ENCODE peak calls at places on chromosomes 16 and 17, in five cellular contexts. One of them, this sample, is unnamed.

GRCh38 chr16:74842413-74842812 is 67.8 kb upstream of the FA2H start:
- DNase-seq in HCT116: no peak
- DNase-seq in GM23338: no peak
- DNase-seq in PC-9: no peak
- DNase-seq in SK-N-SH: peak; percentile 19
- DNase-seq in this sample: no peak

GRCh38 chr16:50182441-50182840 is 29.3 kb downstream of the TENT4B start:
- DNase-seq in PC-9: no peak
- DNase-seq in SK-N-SH: no peak
- DNase-seq in HCT116: no peak
- DNase-seq in GM23338: no peak
- DNase-seq in this sample: no peak

GRCh38 chr16:77896357-77896972 is 108.1 kb downstream of the VAT1L start:
- DNase-seq in GM23338: no peak
- DNase-seq in HCT116: no peak
- DNase-seq in PC-9: no peak
- DNase-seq in SK-N-SH: peak; percentile 62
- DNase-seq in this sample: no peak

GRCh38 chr17:491086-492014 is 138.7 kb upstream of the RPH3AL start:
- DNase-seq in SK-N-SH: peak; percentile 94
- DNase-seq in HCT116: no peak
- DNase-seq in PC-9: peak; percentile 9
- DNase-seq in GM23338: peak; percentile 77
- DNase-seq in this sample: no peak

GRCh38 chr17:37741334-37742113 is 3.3 kb downstream of the HNF1B start:
- DNase-seq in SK-N-SH: no peak
- DNase-seq in GM23338: no peak
- DNase-seq in PC-9: no peak
- DNase-seq in HCT116: no peak
- DNase-seq in this sample: peak; percentile 33

GRCh38 chr17:35023538-35023937 is 40.0 kb downstream of the RFFL start:
- DNase-seq in PC-9: no peak
- DNase-seq in HCT116: no peak
- DNase-seq in GM23338: no peak
- DNase-seq in SK-N-SH: no peak
- DNase-seq in this sample: no peak

GRCh38 chr17:66633322-66633965 is 201.5 kb upstream of the CACNG5 start:
- DNase-seq in GM23338: no peak
- DNase-seq in HCT116: no peak
- DNase-seq in PC-9: no peak
- DNase-seq in SK-N-SH: no peak
- DNase-seq in this sample: no peak

GRCh38 chr17:82397449-82398335 is 20.5 kb upstream of the HEXD start:
- DNase-seq in SK-N-SH: no peak
- DNase-seq in PC-9: no peak
- DNase-seq in GM23338: no peak
- DNase-seq in HCT116: no peak
- DNase-seq in this sample: no peak

GRCh38 chr17:9862949-9863348 is 37.2 kb downstream of the GLP2R start:
- DNase-seq in PC-9: no peak
- DNase-seq in SK-N-SH: no peak
- DNase-seq in GM23338: no peak
- DNase-seq in HCT116: no peak
- DNase-seq in this sample: no peak

GRCh38 chr16:69615528-69615927 is 49.8 kb downstream of the NFAT5 start:
- DNase-seq in HCT116: no peak
- DNase-seq in GM23338: no peak
- DNase-seq in SK-N-SH: no peak
- DNase-seq in PC-9: no peak
- DNase-seq in this sample: no peak

GRCh38 chr16:57167951-57168350 is 17.9 kb downstream of the PSME3IP1 start:
- DNase-seq in HCT116: peak; percentile 36
- DNase-seq in PC-9: no peak
- DNase-seq in GM23338: peak; percentile 63
- DNase-seq in SK-N-SH: peak; percentile 46
- DNase-seq in this sample: peak; percentile 57

GRCh38 chr17:80126449-80126715 is 20.5 kb downstream of the EIF4A3 start:
- DNase-seq in HCT116: no peak
- DNase-seq in GM23338: no peak
- DNase-seq in SK-N-SH: no peak
- DNase-seq in PC-9: no peak
- DNase-seq in this sample: no peak

GRCh38 chr17:77771587-77771986 is 186.9 kb upstream of the TNRC6C start:
- DNase-seq in SK-N-SH: no peak
- DNase-seq in HCT116: no peak
- DNase-seq in GM23338: no peak
- DNase-seq in PC-9: no peak
- DNase-seq in this sample: no peak

GRCh38 chr17:77771998-77772397 is 186.5 kb upstream of the TNRC6C start:
- DNase-seq in SK-N-SH: peak; percentile 51
- DNase-seq in HCT116: no peak
- DNase-seq in GM23338: no peak
- DNase-seq in PC-9: no peak
- DNase-seq in this sample: no peak

GRCh38 chr17:77772461-77772897 is 186.0 kb upstream of the TNRC6C start:
- DNase-seq in GM23338: peak; percentile 91
- DNase-seq in PC-9: peak; percentile 20
- DNase-seq in SK-N-SH: peak; percentile 85
- DNase-seq in HCT116: peak; percentile 32
- DNase-seq in this sample: peak; percentile 50

GRCh38 chr17:77770331-77771105 is 188.0 kb upstream of the TNRC6C start:
- DNase-seq in PC-9: no peak
- DNase-seq in HCT116: no peak
- DNase-seq in SK-N-SH: no peak
- DNase-seq in GM23338: no peak
- DNase-seq in this sample: no peak

GRCh38 chr17:77771145-77771544 is 187.4 kb upstream of the TNRC6C start:
- DNase-seq in PC-9: no peak
- DNase-seq in GM23338: no peak
- DNase-seq in SK-N-SH: no peak
- DNase-seq in HCT116: no peak
- DNase-seq in this sample: no peak
- H3K27ac ChIP-seq in PC-9: no peak overlapping the region
- H3K27ac ChIP-seq in GM23338: no peak overlapping the region
- H3K27ac ChIP-seq in SK-N-SH: no peak overlapping the region
- H3K27ac ChIP-seq in HCT116: no peak overlapping the region
- H3K27ac ChIP-seq in this sample: no peak overlapping the region

GRCh38 chr17:55283256-55283965 is 18.7 kb downstream of the HLF start:
- DNase-seq in GM23338: no peak
- DNase-seq in SK-N-SH: no peak
- DNase-seq in PC-9: no peak
- DNase-seq in HCT116: no peak
- DNase-seq in this sample: no peak

GRCh38 chr17:55279788-55280579 is 15.2 kb downstream of the HLF start:
- DNase-seq in SK-N-SH: no peak
- DNase-seq in PC-9: no peak
- DNase-seq in GM23338: no peak
- DNase-seq in HCT116: no peak
- DNase-seq in this sample: no peak

GRCh38 chr17:55282379-55282702 is 17.6 kb downstream of the HLF start:
- DNase-seq in SK-N-SH: no peak
- DNase-seq in GM23338: no peak
- DNase-seq in PC-9: no peak
- DNase-seq in HCT116: no peak
- DNase-seq in this sample: no peak

GRCh38 chr17:55284001-55284884 is 19.5 kb downstream of the HLF start:
- DNase-seq in HCT116: no peak
- DNase-seq in PC-9: no peak
- DNase-seq in GM23338: no peak
- DNase-seq in SK-N-SH: no peak
- DNase-seq in this sample: no peak

GRCh38 chr17:55281592-55282378 is 17.0 kb downstream of the HLF start:
- DNase-seq in HCT116: no peak
- DNase-seq in GM23338: no peak
- DNase-seq in SK-N-SH: no peak
- DNase-seq in PC-9: no peak
- DNase-seq in this sample: no peak
- H2AFZ ChIP-seq in HCT116: no peak overlapping the region
- H2AFZ ChIP-seq in GM23338: no peak overlapping the region
- H2AFZ ChIP-seq in SK-N-SH: no peak overlapping the region
- H2AFZ ChIP-seq in PC-9: no peak overlapping the region
- H2AFZ ChIP-seq in this sample: no peak overlapping the region

GRCh38 chr16:1010266-1010665 is 28.7 kb downstream of the SOX8 start:
- DNase-seq in HCT116: no peak
- DNase-seq in PC-9: no peak
- DNase-seq in GM23338: no peak
- DNase-seq in SK-N-SH: no peak
- DNase-seq in this sample: no peak

GRCh38 chr16:1009358-1010150 is 28.0 kb downstream of the SOX8 start:
- DNase-seq in HCT116: no peak
- DNase-seq in GM23338: no peak
- DNase-seq in SK-N-SH: no peak
- DNase-seq in PC-9: no peak
- DNase-seq in this sample: no peak

GRCh38 chr16:1006781-1007180 is 25.2 kb downstream of the SOX8 start:
- DNase-seq in PC-9: no peak
- DNase-seq in GM23338: no peak
- DNase-seq in SK-N-SH: no peak
- DNase-seq in HCT116: no peak
- DNase-seq in this sample: no peak

GRCh38 chr16:1007284-1007850 is 25.8 kb downstream of the SOX8 start:
- DNase-seq in GM23338: no peak
- DNase-seq in PC-9: peak; percentile 90
- DNase-seq in SK-N-SH: no peak
- DNase-seq in HCT116: no peak
- DNase-seq in this sample: no peak

GRCh38 chr16:1008085-1008484 is 26.5 kb downstream of the SOX8 start:
- DNase-seq in PC-9: no peak
- DNase-seq in GM23338: no peak
- DNase-seq in HCT116: no peak
- DNase-seq in SK-N-SH: no peak
- DNase-seq in this sample: no peak
- H3K9me2 ChIP-seq in PC-9: no peaks in the 10 kb centered on the region
- H3K9me2 ChIP-seq in GM23338: no peaks in the 10 kb centered on the region
- H3K9me2 ChIP-seq in HCT116: no peaks in the 10 kb centered on the region
- H3K9me2 ChIP-seq in SK-N-SH: no peaks in the 10 kb centered on the region
- H3K9me2 ChIP-seq in this sample: no peaks in the 10 kb centered on the region

GRCh38 chr17:68759002-68759342 is 157.8 kb upstream of the FAM20A start:
- DNase-seq in GM23338: no peak
- DNase-seq in HCT116: no peak
- DNase-seq in PC-9: no peak
- DNase-seq in SK-N-SH: no peak
- DNase-seq in this sample: no peak
- H3K27ac ChIP-seq in GM23338: peak overlapping the region; percentile 17
- H3K27ac ChIP-seq in HCT116: peak overlapping the region; percentile 64
- H3K27ac ChIP-seq in PC-9: peak overlapping the region; percentile 94
- H3K27ac ChIP-seq in SK-N-SH: peak overlapping the region; percentile 77
- H3K27ac ChIP-seq in this sample: peak overlapping the region; percentile 91

GRCh38 chr17:33639103-33639991 is 346.3 kb upstream of the ASIC2 start:
- DNase-seq in PC-9: no peak
- DNase-seq in GM23338: peak; percentile 39
- DNase-seq in SK-N-SH: no peak
- DNase-seq in HCT116: no peak
- DNase-seq in this sample: no peak
- H2AFZ ChIP-seq in PC-9: no peak overlapping the region
- H2AFZ ChIP-seq in GM23338: no peak overlapping the region
- H2AFZ ChIP-seq in SK-N-SH: no peak overlapping the region
- H2AFZ ChIP-seq in HCT116: no peak overlapping the region
- H2AFZ ChIP-seq in this sample: no peak overlapping the region

GRCh38 chr16:86680661-86681439 is 102.5 kb downstream of the FOXL1 start:
- DNase-seq in PC-9: no peak
- DNase-seq in SK-N-SH: no peak
- DNase-seq in HCT116: no peak
- DNase-seq in GM23338: no peak
- DNase-seq in this sample: no peak
- H3K9me2 ChIP-seq in PC-9: no peaks in the 10 kb centered on the region
- H3K9me2 ChIP-seq in SK-N-SH: no peaks in the 10 kb centered on the region
- H3K9me2 ChIP-seq in HCT116: no peaks in the 10 kb centered on the region
- H3K9me2 ChIP-seq in GM23338: peaks cover 2% of the 10 kb centered on the region
- H3K9me2 ChIP-seq in this sample: no peaks in the 10 kb centered on the region

GRCh38 chr17:73066148-73066884 is 26.2 kb downstream of the SLC39A11 start:
- DNase-seq in SK-N-SH: no peak
- DNase-seq in GM23338: no peak
- DNase-seq in HCT116: no peak
- DNase-seq in PC-9: no peak
- DNase-seq in this sample: peak; percentile 19

GRCh38 chr17:73069164-73069774 is 23.2 kb downstream of the SLC39A11 start:
- DNase-seq in GM23338: no peak
- DNase-seq in PC-9: no peak
- DNase-seq in HCT116: no peak
- DNase-seq in SK-N-SH: no peak
- DNase-seq in this sample: no peak

GRCh38 chr17:73069846-73070245 is 22.6 kb downstream of the SLC39A11 start:
- DNase-seq in PC-9: no peak
- DNase-seq in GM23338: no peak
- DNase-seq in SK-N-SH: no peak
- DNase-seq in HCT116: no peak
- DNase-seq in this sample: no peak

GRCh38 chr17:73067075-73067474 is 25.4 kb downstream of the SLC39A11 start:
- DNase-seq in HCT116: no peak
- DNase-seq in GM23338: no peak
- DNase-seq in PC-9: no peak
- DNase-seq in SK-N-SH: no peak
- DNase-seq in this sample: no peak

GRCh38 chr17:73068322-73069153 is 23.9 kb downstream of the SLC39A11 start:
- DNase-seq in HCT116: no peak
- DNase-seq in GM23338: no peak
- DNase-seq in PC-9: peak; percentile 76
- DNase-seq in SK-N-SH: peak; percentile 59
- DNase-seq in this sample: peak; percentile 46
- H3K27ac ChIP-seq in HCT116: no peak overlapping the region
- H3K27ac ChIP-seq in GM23338: no peak overlapping the region
- H3K27ac ChIP-seq in PC-9: peak overlapping the region; percentile 63
- H3K27ac ChIP-seq in SK-N-SH: peak overlapping the region; percentile 86
- H3K27ac ChIP-seq in this sample: peak overlapping the region; percentile 50